ENCODE peak calls at places on chromosomes 4 and X, in six cellular contexts. M is mesenchymal stem cell, S is trophoblast cell, C is neuronal stem cell, R is H1, V is IMR-90. E is an unnamed sample.

GRCh38 chrX:54891573-54891972 is 29.1 kb upstream of the TRO start:
- DNase-seq in V (peak; percentile 28), M (peak; percentile 52), C (peak; percentile 0), R (no peak), S (peak; percentile 21), E (no peak)

GRCh38 chr4:156581282-156581681 is 390.3 kb downstream of the PDGFC start:
- DNase-seq in C (no peak), R (no peak), M (no peak), S (no peak), V (no peak), E (no peak)

GRCh38 chr4:88758264-88758663 is 60.6 kb upstream of the NAP1L5 start:
- DNase-seq in S (peak; percentile 69), R (no peak), V (peak; percentile 23), C (no peak), M (no peak), E (no peak)

GRCh38 chrX:101385795-101386541 is at the start of gene BTK:
- DNase-seq in S (no peak), M (no peak), V (no peak), R (no peak), C (no peak), E (no peak)

GRCh38 chr4:147933316-147933715 is 201.4 kb downstream of the ARHGAP10 start:
- DNase-seq in R (no peak), M (no peak), S (no peak), C (no peak), V (peak; percentile 59), E (no peak)

GRCh38 chrX:72006461-72006860 is 95.8 kb downstream of the NHSL2 start:
- DNase-seq in C (no peak), S (no peak), M (no peak), R (no peak), V (no peak), E (peak; percentile 14)

GRCh38 chr4:2795558-2796260 is 2.8 kb downstream of the SH3BP2 start:
- DNase-seq in M (no peak), V (no peak), C (no peak), R (no peak), S (no peak), E (no peak)

GRCh38 chr4:108113229-108113628 is 55.5 kb downstream of the LEF1 start:
- DNase-seq in V (no peak), C (no peak), S (no peak), R (no peak), M (no peak), E (no peak)

GRCh38 chr4:67721770-67722597 is 21.0 kb upstream of the UBA6 start:
- DNase-seq in R (no peak), V (peak; percentile 78), S (peak; percentile 37), M (peak; percentile 60), C (no peak), E (peak; percentile 38)

GRCh38 chrX:22922961-22923360 is 76.8 kb upstream of the DDX53 start:
- DNase-seq in R (no peak), V (peak; percentile 60), C (no peak), M (peak; percentile 47), S (no peak), E (no peak)

GRCh38 chr4:89486042-89486441 is 178.4 kb upstream of the GPRIN3 start:
- DNase-seq in V (peak; percentile 55), S (no peak), R (no peak), C (no peak), M (peak; percentile 54), E (no peak)

GRCh38 chrX:19670321-19670750 is 155.0 kb upstream of the MAP3K15 start:
- DNase-seq in R (no peak), S (peak; percentile 52), V (peak; percentile 38), M (peak; percentile 76), C (no peak), E (no peak)

GRCh38 chrX:40099046-40099968 is 1.5 kb upstream of the BCOR start:
- DNase-seq in C (no peak), S (no peak), R (peak; percentile 63), M (peak; percentile 55), V (no peak), E (peak; percentile 79)

GRCh38 chr4:2898001-2898400 is 54.4 kb downstream of the ADD1 start:
- DNase-seq in S (no peak), R (no peak), V (no peak), C (no peak), M (no peak), E (no peak)

GRCh38 chrX:11351375-11352295 is 58.4 kb downstream of the AMELX start:
- DNase-seq in S (no peak), C (no peak), M (peak; percentile 92), R (no peak), V (peak; percentile 84), E (no peak)

GRCh38 chrX:17737707-17738001 is 361 bp downstream of the SCML1 start:
- DNase-seq in V (no peak), R (no peak), C (peak; percentile 6), S (no peak), M (no peak), E (no peak)

GRCh38 chr4:88230953-88231835 is 53.2 kb downstream of the PPM1K start:
- DNase-seq in V (peak; percentile 20), M (no peak), S (no peak), C (no peak), R (peak; percentile 35), E (no peak)

GRCh38 chr4:147778942-147779341 is 47.1 kb downstream of the ARHGAP10 start:
- DNase-seq in S (no peak), V (no peak), C (no peak), M (no peak), R (no peak), E (no peak)

GRCh38 chrX:47191331-47191730 is 2.3 kb upstream of the UBA1 start:
- DNase-seq in S (no peak), M (peak; percentile 32), V (no peak), R (peak; percentile 49), C (no peak), E (no peak)

GRCh38 chr4:160143574-160143973 is 1040.7 kb downstream of the RAPGEF2 start:
- DNase-seq in R (no peak), C (no peak), V (no peak), S (no peak), M (no peak), E (no peak)

GRCh38 chr4:99573735-99574368 is 772 bp upstream of the MTTP start:
- DNase-seq in R (no peak), M (no peak), S (no peak), V (no peak), C (no peak), E (no peak)

GRCh38 chrX:74304016-74304415 is at the start of gene ZCCHC13:
- DNase-seq in C (no peak), M (no peak), S (no peak), R (no peak), V (no peak), E (no peak)

GRCh38 chr4:125891597-125892258 is 577.0 kb downstream of the FAT4 start:
- DNase-seq in C (no peak), V (peak; percentile 98), R (no peak), M (peak; percentile 97), S (no peak), E (no peak)

GRCh38 chr4:61583696-61584095 is 383.6 kb downstream of the ADGRL3 start:
- DNase-seq in S (no peak), V (peak; percentile 3), C (no peak), M (peak; percentile 11), R (no peak), E (no peak)

GRCh38 chrX:103066606-103067005 is 2.6 kb upstream of the BEX1 start:
- DNase-seq in V (no peak), M (no peak), S (no peak), C (no peak), R (no peak), E (no peak)

DNA sequence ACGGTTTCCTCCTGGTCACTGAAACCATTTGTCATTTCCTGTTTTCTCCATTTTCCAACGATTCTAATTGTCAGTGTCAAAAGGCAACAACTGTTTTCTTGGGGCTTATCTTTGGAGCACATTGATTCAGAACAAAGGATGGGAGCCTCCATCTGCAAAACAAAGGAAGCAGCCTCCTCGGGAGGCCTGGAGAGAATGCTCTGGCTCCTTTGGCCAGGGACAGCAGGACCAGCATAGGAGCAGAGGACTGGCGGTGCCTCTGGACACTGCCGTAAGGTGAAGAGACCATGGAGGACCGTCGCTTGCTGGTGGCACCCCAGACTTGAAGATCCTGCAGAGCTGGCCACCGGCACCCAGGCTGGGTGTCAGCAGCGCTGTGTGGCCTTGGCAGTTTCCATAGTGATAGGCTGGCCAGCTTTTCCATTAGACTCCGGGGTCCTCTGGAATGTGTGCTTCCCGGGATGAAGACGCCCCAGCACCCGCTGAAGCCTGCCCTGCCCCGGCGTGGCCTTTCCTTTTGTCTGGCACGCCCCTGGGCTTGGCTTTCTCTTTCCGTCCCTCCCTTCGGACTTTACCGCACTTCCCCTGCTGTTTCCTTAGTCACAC is 61.1 kb upstream of the MTM1 start:
- DNase-seq in R (peak; percentile 51), V (no peak), C (no peak), S (no peak), M (no peak), E (peak; percentile 78)
- H4K91ac ChIP-seq in R (peak overlapping the region; percentile 97), V (no peak overlapping the region), C (no peak overlapping the region), S (no peak overlapping the region), M (no peak overlapping the region), E (no peak overlapping the region)

DNA sequence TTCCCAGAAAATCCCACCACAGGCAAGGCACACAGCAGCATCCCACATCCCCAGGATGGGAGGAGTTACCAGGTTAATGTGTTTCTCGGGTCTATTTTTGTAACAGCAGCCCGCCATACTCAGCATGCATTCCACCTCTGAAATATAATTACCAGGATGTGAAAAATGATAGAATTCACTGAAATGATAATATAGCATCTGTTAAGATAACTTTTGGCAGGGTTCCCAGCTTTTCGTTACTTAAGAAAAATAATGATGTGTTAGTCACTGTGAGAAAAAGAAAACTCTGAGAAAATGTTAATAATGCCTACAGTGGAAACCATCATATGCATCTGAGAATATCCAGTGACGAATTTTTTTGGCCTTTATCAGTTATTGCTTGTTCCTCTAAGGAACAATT is 87.0 kb downstream of the VCX2 start:
- DNase-seq in R (no peak), M (peak; percentile 63), C (no peak), S (no peak), V (peak; percentile 37), E (no peak)
- H4K91ac ChIP-seq in R (no peak overlapping the region), M (no peak overlapping the region), C (no peak overlapping the region), S (no peak overlapping the region), V (no peak overlapping the region), E (no peak overlapping the region)

GRCh38 chr4:78585633-78586032 is 34.1 kb downstream of the ANXA3 start:
- DNase-seq in C (no peak), S (no peak), R (no peak), V (peak; percentile 86), M (peak; percentile 15), E (no peak)

GRCh38 chr4:78578674-78579430 is 27.3 kb downstream of the ANXA3 start:
- DNase-seq in R (no peak), M (no peak), V (no peak), C (no peak), S (no peak), E (no peak)

GRCh38 chr4:78584863-78585576 is 33.5 kb downstream of the ANXA3 start:
- DNase-seq in C (no peak), V (peak; percentile 57), S (no peak), M (peak; percentile 15), R (no peak), E (no peak)

GRCh38 chr4:78581626-78582025 is 30.1 kb downstream of the ANXA3 start:
- DNase-seq in M (no peak), C (no peak), R (no peak), V (no peak), S (no peak), E (no peak)
- H4K91ac ChIP-seq in M (no peak overlapping the region), C (no peak overlapping the region), R (no peak overlapping the region), V (no peak overlapping the region), S (no peak overlapping the region), E (no peak overlapping the region)

DNA sequence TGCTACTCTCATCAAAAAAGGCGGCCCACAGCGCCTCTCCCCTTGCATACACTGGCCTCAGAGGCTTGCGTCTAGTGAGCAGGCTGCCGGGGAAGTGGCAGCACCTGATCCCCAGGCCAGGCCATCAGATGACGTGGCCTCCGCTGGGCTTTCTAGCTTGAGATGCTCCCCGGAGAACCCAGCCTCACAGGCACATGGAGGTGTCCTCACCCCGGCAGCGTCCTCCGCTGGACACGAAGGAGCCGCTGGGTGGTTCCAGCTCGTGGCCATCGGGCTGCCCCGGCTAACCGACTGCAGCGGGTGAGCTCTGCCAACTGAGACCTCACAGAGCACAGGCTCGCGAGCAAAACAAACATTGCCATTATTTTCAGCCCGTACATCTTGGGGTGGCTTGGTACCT is 12.7 kb downstream of the IRAK1 start:
- DNase-seq in M (no peak), S (no peak), C (no peak), R (no peak), V (no peak), E (no peak)
- H4K91ac ChIP-seq in M (no peak overlapping the region), S (no peak overlapping the region), C (no peak overlapping the region), R (no peak overlapping the region), V (no peak overlapping the region), E (no peak overlapping the region)

E was measured in H9.